ENCODE peak calls at places on chromosomes 11 and 22, in ten cellular contexts. E, F, A, C, W, I, G, Z, T and X are unnamed samples.

GRCh38 chr11:35145249-35145648 is 6.3 kb downstream of the CD44 start:
- DNase-seq in E (no peak), F (no peak), A (no peak), C (peak; percentile 56), W (no peak), I (no peak), G (no peak), Z (no peak), T (no peak), X (peak; percentile 94)

GRCh38 chr11:72321381-72321996 is 77.5 kb upstream of the PHOX2A start:
- DNase-seq in E (no peak), F (no peak), A (no peak), C (no peak), W (peak; percentile 21), I (no peak), G (no peak), Z (no peak), T (no peak), X (no peak)

GRCh38 chr11:9815486-9816136 is 151.7 kb downstream of the SWAP70 start:
- DNase-seq in E (no peak), F (no peak), A (no peak), C (no peak), W (peak; percentile 51), I (no peak), G (no peak), Z (no peak), T (no peak), X (peak; percentile 48)

GRCh38 chr22:37981282-37982011 is 2.9 kb downstream of the SOX10 start:
- DNase-seq in E (no peak), F (no peak), A (no peak), C (peak; percentile 92), W (no peak), I (no peak), G (no peak), Z (no peak), T (no peak), X (no peak)

GRCh38 chr11:130408901-130409300 is 19.5 kb downstream of the ADAMTS8 start:
- DNase-seq in E (no peak), F (no peak), A (no peak), C (no peak), W (no peak), I (no peak), G (no peak), Z (no peak), T (no peak), X (no peak)

GRCh38 chr11:100991541-100991940 is 138.1 kb downstream of the PGR start:
- DNase-seq in E (no peak), F (no peak), A (no peak), C (no peak), W (no peak), I (no peak), G (no peak), Z (no peak), T (no peak), X (no peak)

GRCh38 chr11:3169235-3169951 is 4.3 kb upstream of the OSBPL5 start:
- DNase-seq in E (no peak), F (no peak), A (no peak), C (peak; percentile 56), W (peak; percentile 87), I (no peak), G (no peak), Z (peak; percentile 7), T (peak; percentile 55), X (peak; percentile 81)

GRCh38 chr11:119560961-119561360 is 138.0 kb upstream of the THY1 start:
- DNase-seq in E (no peak), F (no peak), A (no peak), C (no peak), W (no peak), I (no peak), G (no peak), Z (no peak), T (no peak), X (no peak)

GRCh38 chr11:66692446-66692845 is 14.8 kb upstream of the RBM4B start:
- DNase-seq in E (no peak), F (no peak), A (no peak), C (no peak), W (no peak), I (no peak), G (no peak), Z (no peak), T (no peak), X (no peak)

GRCh38 chr22:43197271-43197941 is 10.5 kb upstream of the TTLL12 start:
- DNase-seq in E (no peak), F (no peak), A (no peak), C (no peak), W (peak; percentile 52), I (no peak), G (no peak), Z (no peak), T (no peak), X (peak; percentile 70)

GRCh38 chr11:64786308-64786707 is 8.0 kb upstream of the SF1 start:
- DNase-seq in E (no peak), F (no peak), A (no peak), C (peak; percentile 29), W (no peak), I (no peak), G (no peak), Z (no peak), T (no peak), X (no peak)